ENCODE peak calls at places on chromosomes 7 and 10, in ten cellular contexts. S, P, Q, I, W, X, F, T, H and O are unnamed samples.

GRCh38 chr10:86958831-86959736 is 685 bp downstream of the SNCG start:
- DNase-seq in T (peak; percentile 62), X (peak; percentile 51), F (peak; percentile 51), S (no peak), H (peak; percentile 85), Q (peak; percentile 62), I (peak; percentile 38), W (no peak), P (no peak), O (peak; percentile 72)

GRCh38 chr10:21402606-21403083 is 122.8 kb downstream of the SKIDA1 start:
- DNase-seq in X (no peak), P (no peak), F (peak; percentile 41), T (peak; percentile 53), H (peak; percentile 28), Q (no peak), W (no peak), S (no peak), I (no peak), O (peak; percentile 6)

GRCh38 chr7:157991761-157992160 is 595.9 kb downstream of the PTPRN2 start:
- DNase-seq in X (no peak), F (no peak), W (no peak), Q (no peak), P (no peak), S (no peak), H (no peak), T (no peak), I (no peak), O (no peak)

GRCh38 chr7:27173412-27174076 is 576 bp downstream of the HOXA10 start:
- DNase-seq in W (no peak), X (peak; percentile 14), F (no peak), I (peak; percentile 54), Q (no peak), S (no peak), T (no peak), H (no peak), P (no peak), O (peak; percentile 51)

GRCh38 chr10:44850356-44850934 is 60.7 kb upstream of the TMEM72 start:
- DNase-seq in W (no peak), S (no peak), P (no peak), X (no peak), H (no peak), F (no peak), T (no peak), Q (no peak), I (no peak), O (no peak)

GRCh38 chr10:11881477-11882417 is 58.6 kb downstream of the PROSER2 start:
- DNase-seq in Q (no peak), T (no peak), S (no peak), W (no peak), F (no peak), X (no peak), I (no peak), P (no peak), H (no peak), O (no peak)

GRCh38 chr10:80519936-80520650 is 17.6 kb upstream of the SH2D4B start:
- DNase-seq in H (no peak), W (no peak), P (no peak), F (no peak), X (no peak), T (no peak), I (no peak), S (no peak), Q (no peak), O (no peak)

GRCh38 chr7:94449151-94449725 is 54.5 kb downstream of the COL1A2 start:
- DNase-seq in W (peak; percentile 60), Q (peak; percentile 80), S (no peak), F (no peak), I (peak; percentile 49), H (no peak), X (no peak), T (peak; percentile 60), P (peak; percentile 74), O (peak; percentile 27)

GRCh38 chr10:64067009-64067606 is 545.9 kb downstream of the REEP3 start:
- DNase-seq in Q (no peak), F (no peak), S (no peak), H (peak; percentile 8), W (no peak), P (no peak), X (no peak), T (no peak), I (no peak), O (no peak)

GRCh38 chr7:41873781-41874180 is 170.9 kb upstream of the INHBA start:
- DNase-seq in F (no peak), P (no peak), T (no peak), W (no peak), X (no peak), S (no peak), I (no peak), Q (no peak), H (no peak), O (no peak)

GRCh38 chr7:127927339-127927679 is 103.9 kb downstream of the LRRC4 start:
- DNase-seq in T (no peak), W (no peak), Q (peak; percentile 42), I (no peak), X (no peak), H (no peak), F (peak; percentile 48), S (no peak), P (no peak), O (no peak)

GRCh38 chr10:132334883-132335188 is 2.8 kb downstream of the LRRC27 start:
- DNase-seq in P (no peak), T (no peak), H (no peak), F (no peak), W (no peak), X (no peak), Q (no peak), S (no peak), I (no peak), O (no peak)
- H3K4me3 ChIP-seq in P (no peak overlapping the region), T (no peak overlapping the region), H (no peak overlapping the region), F (no peak overlapping the region), W (no peak overlapping the region), X (no peak overlapping the region), Q (no peak overlapping the region), S (no peak overlapping the region), I (no peak overlapping the region), O (no peak overlapping the region)

DNA sequence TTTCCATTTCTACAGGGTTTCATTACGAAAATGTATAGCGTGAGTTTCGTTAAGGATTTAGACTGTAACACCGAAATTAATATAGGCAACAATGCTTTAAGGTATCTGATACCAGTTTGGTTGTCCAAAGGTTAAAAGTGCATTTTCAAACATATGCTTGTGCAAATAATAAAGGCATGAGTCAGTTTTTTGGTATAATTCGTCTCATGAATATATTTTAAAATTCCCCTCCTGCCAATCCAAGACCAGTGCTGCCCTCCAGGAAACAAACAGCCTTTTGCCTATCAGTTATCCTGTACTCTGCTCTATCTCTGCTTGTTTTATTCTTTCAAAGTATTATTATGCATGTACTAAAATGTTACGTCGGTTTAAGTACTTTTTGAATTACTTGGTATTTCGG is 2.0 kb downstream of the LCOR start:
- DNase-seq in Q (peak; percentile 70), H (no peak), X (no peak), I (no peak), S (no peak), W (peak; percentile 45), P (no peak), T (peak; percentile 12), F (no peak), O (no peak)
- H3K4me3 ChIP-seq in Q (peak overlapping the region; percentile 92), H (peak overlapping the region; percentile 92), X (peak overlapping the region; percentile 75), I (peak overlapping the region; percentile 89), S (peak overlapping the region; percentile 80), W (peak overlapping the region; percentile 95), P (peak overlapping the region; percentile 83), T (peak overlapping the region; percentile 62), F (peak overlapping the region; percentile 84), O (peak overlapping the region; percentile 85)

GRCh38 chr10:102396751-102397151 is 1.2 kb downstream of the NFKB2 start:
- DNase-seq in X (no peak), P (no peak), T (no peak), I (no peak), Q (no peak), W (no peak), S (no peak), F (no peak), H (no peak), O (no peak)
- H3K4me3 ChIP-seq in X (no peak overlapping the region), P (peak overlapping the region; percentile 70), T (no peak overlapping the region), I (no peak overlapping the region), Q (peak overlapping the region; percentile 91), W (peak overlapping the region; percentile 97), S (no peak overlapping the region), F (no peak overlapping the region), H (no peak overlapping the region), O (no peak overlapping the region)

DNA sequence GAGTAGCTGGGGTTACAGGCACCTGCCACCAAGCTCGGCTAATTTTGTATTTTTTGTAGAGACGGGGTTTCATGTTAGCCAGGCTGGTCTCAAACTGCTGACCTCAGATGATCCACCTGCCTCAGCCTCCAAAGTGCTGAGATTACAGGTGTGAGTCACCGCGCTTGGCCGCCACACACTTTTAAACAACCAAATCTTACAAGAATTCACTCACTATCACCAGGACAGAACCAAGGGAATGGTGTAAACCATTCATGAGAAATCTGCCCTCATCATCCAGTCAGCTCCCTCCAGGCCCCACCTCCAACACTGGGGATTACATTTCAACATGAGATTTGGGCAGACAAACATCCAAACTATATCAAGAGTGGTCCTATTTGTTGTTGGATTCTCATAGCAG is 43.6 kb downstream of the MGAM start:
- DNase-seq in Q (no peak), T (no peak), F (no peak), X (no peak), W (no peak), H (no peak), S (no peak), I (no peak), P (no peak), O (no peak)
- H3K4me3 ChIP-seq in Q (no peak overlapping the region), T (no peak overlapping the region), F (no peak overlapping the region), X (no peak overlapping the region), W (no peak overlapping the region), H (no peak overlapping the region), S (no peak overlapping the region), I (no peak overlapping the region), P (no peak overlapping the region), O (no peak overlapping the region)

DNA sequence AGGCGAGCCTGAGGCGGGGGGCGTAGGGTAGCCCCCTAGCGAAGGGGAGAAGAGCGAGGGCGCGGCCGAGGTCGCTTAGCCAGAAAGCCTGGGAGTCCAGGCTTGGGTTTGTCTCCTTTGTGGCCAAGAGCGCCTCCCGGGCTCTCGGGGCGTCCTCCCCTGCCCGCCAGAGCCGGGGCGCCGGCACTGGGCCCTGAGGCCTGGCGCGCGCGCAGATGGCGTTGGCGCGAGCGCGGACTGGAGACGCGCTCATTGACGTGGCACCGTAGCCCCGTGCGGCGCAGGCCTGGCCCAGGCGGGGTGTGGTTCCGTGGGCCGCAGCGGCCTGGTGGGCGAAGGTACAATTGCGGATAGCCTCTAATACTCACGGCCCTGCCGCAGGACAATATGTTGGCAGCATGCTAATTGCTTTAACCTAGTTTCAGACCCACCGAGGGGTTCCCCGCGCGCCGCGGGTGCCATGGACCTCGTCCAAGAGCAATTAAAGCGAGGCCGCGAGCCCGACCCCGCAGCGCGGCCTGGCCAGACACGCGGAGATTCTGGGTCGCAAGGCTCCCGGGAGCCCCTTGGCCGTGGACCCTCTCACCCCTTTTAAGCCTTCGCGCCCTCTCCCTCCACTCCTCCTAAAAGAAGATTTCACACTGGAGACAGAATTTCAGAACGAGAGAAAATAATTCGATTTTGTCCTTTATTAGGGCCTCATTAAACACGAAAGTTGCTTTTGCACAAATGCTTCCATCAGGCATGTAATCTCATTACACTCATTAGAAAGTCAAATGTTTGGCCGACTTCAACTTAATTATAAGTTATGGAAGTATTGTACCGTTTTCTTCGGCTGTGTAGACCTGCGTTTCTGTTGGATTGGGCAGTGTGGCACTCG is 3.1 kb downstream of the PTF1A start:
- DNase-seq in H (no peak), P (no peak), X (no peak), Q (no peak), S (no peak), W (no peak), F (no peak), T (no peak), I (peak; percentile 51), O (no peak)
- H3K4me3 ChIP-seq in H (no peak overlapping the region), P (no peak overlapping the region), X (peak overlapping the region; percentile 26), Q (no peak overlapping the region), S (peak overlapping the region; percentile 18), W (no peak overlapping the region), F (no peak overlapping the region), T (no peak overlapping the region), I (no peak overlapping the region), O (no peak overlapping the region)